ENCODE peak calls at places on chromosomes 13 and 19, in seven cellular contexts. U is neuronal stem cell, I is left lung, L is aorta, A is ovary, S is PC-3, X is left ventricle myocardium inferior. T is an unnamed sample.

GRCh38 chr19:17052439-17052838 is 22.8 kb downstream of the HAUS8 start:
- DNase-seq in U (no peak), I (no peak), L (no peak), A (no peak), S (peak; percentile 71), X (no peak), T (no peak)

GRCh38 chr13:80083516-80084085 is 257.3 kb downstream of the SPRY2 start:
- DNase-seq in U (no peak), I (no peak), L (no peak), A (no peak), S (no peak), X (no peak), T (no peak)

GRCh38 chr13:42720116-42720857 is 61.1 kb upstream of the FAM216B start:
- DNase-seq in U (no peak), I (peak; percentile 57), L (no peak), A (peak; percentile 50), S (peak; percentile 90), X (no peak), T (no peak)

GRCh38 chr13:30400376-30400775 is 21.9 kb upstream of the UBE2L5 start:
- DNase-seq in U (no peak), I (no peak), L (no peak), A (no peak), S (no peak), X (no peak), T (no peak)

GRCh38 chr19:13043285-13043684 is 48.0 kb downstream of the NFIX start:
- DNase-seq in U (no peak), I (no peak), L (no peak), A (no peak), S (no peak), X (no peak), T (no peak)

GRCh38 chr19:13966684-13967128 is 14.4 kb downstream of the DCAF15 start:
- DNase-seq in U (no peak), I (no peak), L (no peak), A (no peak), S (no peak), X (no peak), T (peak; percentile 66)

GRCh38 chr13:112710855-112711527 is 21.2 kb downstream of the ATP11A start:
- DNase-seq in U (no peak), I (peak; percentile 32), L (no peak), A (peak; percentile 38), S (no peak), X (peak; percentile 44), T (no peak)

GRCh38 chr19:3504723-3505122 is 1.4 kb upstream of the FZR1 start:
- DNase-seq in U (no peak), I (no peak), L (no peak), A (no peak), S (no peak), X (no peak), T (no peak)

GRCh38 chr13:95288899-95289500 is 12.3 kb downstream of the ABCC4 start:
- DNase-seq in U (no peak), I (no peak), L (no peak), A (no peak), S (no peak), X (no peak), T (no peak)

GRCh38 chr19:10209305-10209704 is 14.6 kb upstream of the DNMT1 start:
- DNase-seq in U (no peak), I (no peak), L (no peak), A (no peak), S (peak; percentile 67), X (no peak), T (no peak)

GRCh38 chr19:19538767-19539166 is 702 bp downstream of the CILP2 start:
- DNase-seq in U (no peak), I (no peak), L (no peak), A (no peak), S (no peak), X (no peak), T (no peak)

GRCh38 chr13:40406405-40407138 is 259.9 kb downstream of the FOXO1 start:
- DNase-seq in U (no peak), I (no peak), L (no peak), A (no peak), S (peak; percentile 79), X (no peak), T (no peak)

GRCh38 chr19:35549174-35549788 is 3.9 kb downstream of the TMEM147 start:
- DNase-seq in U (peak; percentile 80), I (no peak), L (no peak), A (peak; percentile 39), S (peak; percentile 65), X (no peak), T (peak; percentile 76)

GRCh38 chr13:39347926-39348901 is 254.8 kb downstream of the LHFPL6 start:
- DNase-seq in U (no peak), I (no peak), L (no peak), A (no peak), S (no peak), X (peak; percentile 63), T (no peak)

GRCh38 chr13:74867460-74867859 is 614.5 kb downstream of the TBC1D4 start:
- DNase-seq in U (no peak), I (no peak), L (no peak), A (no peak), S (peak; percentile 82), X (no peak), T (no peak)

GRCh38 chr19:15091918-15092753 is 10.1 kb downstream of the OR1I1 start:
- DNase-seq in U (peak; percentile 72), I (no peak), L (no peak), A (no peak), S (peak; percentile 89), X (no peak), T (peak; percentile 73)

GRCh38 chr13:24802074-24802473 is 38.1 kb downstream of the RNF17 start:
- DNase-seq in U (no peak), I (no peak), L (no peak), A (no peak), S (no peak), X (no peak), T (no peak)

GRCh38 chr13:80338781-80339577 is 1.9 kb downstream of the SPRY2 start:
- DNase-seq in U (peak; percentile 82), I (peak; percentile 81), L (peak; percentile 88), A (peak; percentile 54), S (peak; percentile 56), X (peak; percentile 76), T (peak; percentile 71)

GRCh38 chr19:37692956-37693660 is 26.5 kb downstream of the ZNF607 start:
- DNase-seq in U (no peak), I (no peak), L (no peak), A (no peak), S (no peak), X (no peak), T (no peak)
- H3K4me1 ChIP-seq in U (peaks cover 3% of the 10 kb centered on the region), I (no peaks in the 10 kb centered on the region), L (no peaks in the 10 kb centered on the region), A (no peaks in the 10 kb centered on the region), S (no peaks in the 10 kb centered on the region), X (peaks cover 20% of the 10 kb centered on the region), T (no peaks in the 10 kb centered on the region)

DNA sequence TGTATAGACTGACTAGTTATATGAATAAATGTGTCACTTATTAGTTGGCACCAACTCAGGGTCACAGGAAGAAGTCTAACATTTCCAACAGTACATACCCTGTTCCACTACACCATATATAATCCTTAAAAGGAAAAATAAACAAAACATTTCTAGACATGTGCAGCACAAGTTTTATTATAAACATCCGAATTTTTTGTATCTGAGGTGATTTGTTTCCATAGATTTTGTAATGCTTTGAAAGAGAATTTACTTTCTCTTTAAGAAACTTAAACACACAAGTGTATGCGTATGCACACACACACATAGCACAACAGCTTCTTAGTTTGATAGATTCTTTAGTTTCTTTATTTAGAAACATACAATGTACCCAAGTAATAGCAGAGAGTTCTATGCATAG is 418.6 kb upstream of the GPC6 start:
- DNase-seq in U (no peak), I (no peak), L (no peak), A (no peak), S (no peak), X (no peak), T (no peak)
- H3K4me1 ChIP-seq in U (no peaks in the 10 kb centered on the region), I (peaks cover 6% of the 10 kb centered on the region), L (peaks cover 1% of the 10 kb centered on the region), A (peaks cover 2% of the 10 kb centered on the region), S (peaks cover 3% of the 10 kb centered on the region), X (peaks cover 7% of the 10 kb centered on the region), T (peaks cover 12% of the 10 kb centered on the region)

GRCh38 chr13:21685485-21686064 is 14.7 kb downstream of the FGF9 start:
- DNase-seq in U (no peak), I (no peak), L (no peak), A (no peak), S (no peak), X (no peak), T (no peak)
- H3K4me1 ChIP-seq in U (peaks cover 4% of the 10 kb centered on the region), I (no peaks in the 10 kb centered on the region), L (no peaks in the 10 kb centered on the region), A (no peaks in the 10 kb centered on the region), S (peaks cover 6% of the 10 kb centered on the region), X (peaks cover 31% of the 10 kb centered on the region), T (no peaks in the 10 kb centered on the region)

DNA sequence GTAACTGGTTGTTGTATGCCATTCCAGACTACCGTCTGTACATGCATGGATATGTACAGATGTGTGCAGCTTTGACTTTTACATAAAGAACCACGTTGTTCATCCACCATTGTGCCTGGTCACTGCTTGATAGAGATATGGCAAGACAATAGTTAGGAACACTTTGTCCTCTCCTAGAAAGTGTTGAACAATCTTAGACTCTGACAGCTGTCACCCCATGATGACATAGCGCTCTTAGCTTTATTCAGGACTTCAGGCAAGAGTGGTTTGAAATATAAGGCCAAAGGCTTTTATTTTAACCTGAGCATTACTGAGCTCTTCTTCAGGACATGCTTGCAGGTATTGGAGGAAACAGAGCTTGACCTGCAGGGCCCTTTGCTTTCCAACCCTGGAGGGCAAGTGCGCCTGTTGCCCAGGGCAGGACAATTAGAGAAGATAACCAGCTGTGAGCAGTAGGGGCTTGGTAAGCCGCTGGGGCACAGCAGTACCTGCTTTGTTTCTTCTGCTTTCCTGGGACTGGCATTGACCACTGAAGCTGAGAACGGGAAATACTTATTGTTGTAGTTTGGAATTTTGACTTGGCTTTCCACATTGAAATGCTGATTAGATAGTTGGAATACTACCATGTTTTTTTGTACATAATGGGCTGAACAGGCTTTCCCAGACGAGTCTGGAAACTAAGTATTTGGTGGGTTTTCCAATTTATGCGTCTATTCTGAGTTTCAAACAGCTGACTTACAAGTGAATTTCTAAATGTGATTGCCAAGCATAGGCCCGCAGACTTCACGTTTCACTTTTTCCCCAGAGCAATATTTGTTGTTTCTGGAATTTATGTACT is 51.1 kb downstream of the GARRE1 start:
- DNase-seq in U (no peak), I (no peak), L (no peak), A (no peak), S (no peak), X (no peak), T (no peak)
- H3K4me1 ChIP-seq in U (peaks cover 16% of the 10 kb centered on the region), I (peaks cover 8% of the 10 kb centered on the region), L (peaks cover 3% of the 10 kb centered on the region), A (peaks cover 18% of the 10 kb centered on the region), S (no peaks in the 10 kb centered on the region), X (peaks cover 50% of the 10 kb centered on the region), T (peaks cover 18% of the 10 kb centered on the region)

DNA sequence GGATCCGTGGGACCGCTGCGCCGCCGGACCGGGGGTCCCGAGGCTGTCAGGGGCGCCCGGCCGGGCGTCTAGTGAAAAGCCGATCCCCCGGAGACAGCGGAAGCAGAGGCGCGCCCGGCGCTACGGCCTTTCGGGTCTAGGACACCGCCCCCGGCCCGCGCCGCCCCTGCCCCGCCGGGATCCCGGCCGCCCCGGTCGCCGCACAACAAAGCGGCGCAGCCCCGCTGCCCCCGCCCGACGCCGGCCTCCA is 634 bp downstream of the LATS2 start:
- DNase-seq in U (no peak), I (no peak), L (peak; percentile 55), A (no peak), S (no peak), X (peak; percentile 60), T (no peak)
- H3K4me1 ChIP-seq in U (no peaks in the 10 kb centered on the region), I (peaks cover 18% of the 10 kb centered on the region), L (no peaks in the 10 kb centered on the region), A (peaks cover 7% of the 10 kb centered on the region), S (peaks cover 18% of the 10 kb centered on the region), X (peaks cover 62% of the 10 kb centered on the region), T (no peaks in the 10 kb centered on the region)

DNA sequence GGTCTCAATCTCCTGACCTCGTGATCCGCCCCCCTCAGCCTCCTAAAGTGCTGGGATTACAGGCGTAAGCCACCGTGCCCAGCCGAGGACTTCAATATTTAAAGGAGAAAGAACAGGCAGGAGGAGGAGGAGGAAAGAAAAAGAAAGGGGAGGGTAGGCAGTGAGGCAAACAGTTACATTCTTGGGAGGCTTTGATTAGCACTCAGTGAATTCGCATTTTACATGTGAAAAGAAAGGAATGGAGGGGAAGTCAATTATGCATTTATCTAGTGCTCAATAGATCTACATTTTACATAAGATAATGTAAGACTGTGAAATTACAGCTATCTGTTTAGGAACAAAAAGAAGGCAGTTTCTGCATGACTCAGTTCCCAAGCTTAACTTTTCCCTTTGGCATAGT is 30.9 kb upstream of the CXCL17 start:
- DNase-seq in U (no peak), I (no peak), L (no peak), A (no peak), S (no peak), X (no peak), T (no peak)
- H3K4me1 ChIP-seq in U (peaks cover 10% of the 10 kb centered on the region), I (no peaks in the 10 kb centered on the region), L (no peaks in the 10 kb centered on the region), A (no peaks in the 10 kb centered on the region), S (peaks cover 24% of the 10 kb centered on the region), X (no peaks in the 10 kb centered on the region), T (no peaks in the 10 kb centered on the region)

T was measured in pancreas.